ENCODE peak calls at places on chromosomes 16 and 17, in ten cellular contexts. P, A, E, K, J, S, I, G, B and O are unnamed samples.

GRCh38 chr16:31700200-31700529 is 172.5 kb downstream of the AHSP start:
- DNase-seq in B (no peak), P (peak), S (no peak), G (peak), E (no peak), A (no peak), J (no peak), I (no peak), K (no peak), O (no peak)

GRCh38 chr16:4506450-4506849 is 30.3 kb downstream of the HMOX2 start:
- DNase-seq in G (peak), P (peak), K (peak), E (peak), A (peak), J (peak), I (peak), S (peak), B (peak), O (no peak)

GRCh38 chr17:233473-233941 is 52.1 kb upstream of the DOC2B start:
- DNase-seq in K (no peak), S (no peak), B (peak), J (peak), P (peak), I (no peak), A (no peak), E (no peak), G (no peak), O (no peak)

GRCh38 chr16:4894276-4895150 is 42.4 kb downstream of the PPL start:
- DNase-seq in B (no peak), G (no peak), S (no peak), E (no peak), P (no peak), A (no peak), K (no peak), J (no peak), I (no peak), O (no peak)

GRCh38 chr16:72876981-72877373 is 171.0 kb downstream of the ZFHX3 start:
- DNase-seq in B (no peak), K (no peak), J (no peak), I (no peak), S (no peak), G (no peak), P (no peak), E (no peak), A (no peak), O (no peak)

GRCh38 chr17:57431415-57431814 is 175.1 kb downstream of the MSI2 start:
- DNase-seq in S (no peak), B (no peak), I (no peak), G (no peak), A (no peak), P (no peak), K (no peak), J (no peak), E (no peak), O (no peak)

GRCh38 chr17:80941171-80941570 is 50.5 kb upstream of the CHMP6 start:
- DNase-seq in K (no peak), P (no peak), S (no peak), I (no peak), A (no peak), J (no peak), B (no peak), E (no peak), G (no peak), O (no peak)

GRCh38 chr17:30332057-30332542 is 1.8 kb downstream of the TMIGD1 start:
- DNase-seq in I (peak), E (no peak), S (peak), P (no peak), G (no peak), K (no peak), A (no peak), B (no peak), J (no peak), O (no peak)

GRCh38 chr16:80924372-80924978 is 82.2 kb downstream of the CMC2 start:
- DNase-seq in B (peak), E (peak), G (peak), I (peak), J (peak), K (no peak), S (no peak), A (peak), P (peak), O (no peak)

GRCh38 chr16:53080345-53081031 is 25.7 kb downstream of the CHD9 start:
- DNase-seq in J (no peak), S (no peak), E (no peak), G (no peak), P (no peak), I (no peak), K (no peak), A (no peak), B (peak), O (no peak)